ENCODE peak calls at places on chromosomes 7 and 10, in four cellular contexts. R is coronary artery; J is activated T-helper 2 cell treated with anti-CD3 and anti-CD28 coated beads, Interferon-gamma antibody, Interleukin-2, Interleukin-4, amounts not matched to agents 10 μg/mL and 5 μg/mL and 100 μg/mL, durations not matched to agents 14 hours and 24 hours and 36 hours; O is left cardiac atrium. M is an unnamed sample.

GRCh38 chr7:98240961-98241673 is 10.9 kb downstream of the TECPR1 start:
- DNase-seq in R (peak), J (no peak), O (no peak), M (no peak)

GRCh38 chr10:110881247-110881646 is 9.5 kb downstream of the PDCD4 start:
- DNase-seq in R (no peak), J (no peak), O (no peak), M (no peak)

GRCh38 chr7:155358066-155358947 is 60.6 kb downstream of the INSIG1 start:
- DNase-seq in R (no peak), J (no peak), O (no peak), M (no peak)

GRCh38 chr10:16995867-16996529 is 133.6 kb downstream of the CUBN start:
- DNase-seq in R (no peak), J (no peak), O (no peak), M (no peak)

GRCh38 chr10:7572435-7572834 is 94.3 kb downstream of the ITIH5 start:
- DNase-seq in R (no peak), J (no peak), O (no peak), M (no peak)

GRCh38 chr10:75403144-75404022 is 1.8 kb upstream of the ZNF503 start:
- DNase-seq in R (no peak), J (no peak), O (peak), M (no peak)

GRCh38 chr7:85851571-85852193 is 664.8 kb upstream of the SEMA3D start:
- DNase-seq in R (no peak), J (no peak), O (no peak), M (no peak)

GRCh38 chr10:93604145-93604544 is 3.1 kb upstream of the RBP4 start:
- DNase-seq in R (no peak), J (no peak), O (no peak), M (no peak)

GRCh38 chr10:122234416-122234815 is 36.7 kb upstream of the BTBD16 start:
- DNase-seq in R (no peak), J (no peak), O (no peak), M (no peak)

GRCh38 chr10:51422311-51423120 is 276.9 kb downstream of the CSTF2T start:
- DNase-seq in R (no peak), J (no peak), O (peak), M (peak)

GRCh38 chr10:20885678-20886077 is 11.4 kb downstream of the NEBL start:
- DNase-seq in R (no peak), J (no peak), O (no peak), M (no peak)

GRCh38 chr7:157829491-157829890 is 492.7 kb downstream of the DNAJB6 start:
- DNase-seq in R (no peak), J (no peak), O (no peak), M (no peak)

GRCh38 chr7:27944626-27945025 is 204.7 kb downstream of the TAX1BP1 start:
- DNase-seq in R (no peak), J (no peak), O (no peak), M (no peak)

GRCh38 chr10:115355162-115355760 is 262.1 kb downstream of the ATRNL1 start:
- DNase-seq in R (no peak), J (no peak), O (no peak), M (peak)